ENCODE peak calls at places on chromosomes 2 and 18, in eight cellular contexts. I, A, E, S, Z, C, R and V are unnamed samples.

GRCh38 chr2:28434600-28434989 is 41.9 kb downstream of the FOSL2 start:
- DNase-seq in I (no peak), A (no peak), E (no peak), S (no peak), Z (no peak), C (no peak), R (no peak), V (no peak)

GRCh38 chr2:204452464-204453023 is 92.7 kb upstream of the PARD3B start:
- DNase-seq in I (peak), A (no peak), E (no peak), S (peak), Z (peak), C (peak), R (peak), V (peak)

GRCh38 chr18:68035709-68036522 is 519.4 kb upstream of the DSEL start:
- DNase-seq in I (no peak), A (no peak), E (no peak), S (no peak), Z (no peak), C (no peak), R (no peak), V (no peak)

GRCh38 chr2:127573771-127574170 is 38.3 kb downstream of the MYO7B start:
- DNase-seq in I (no peak), A (no peak), E (no peak), S (no peak), Z (no peak), C (no peak), R (no peak), V (no peak)

GRCh38 chr18:61951396-61951795 is 58.6 kb upstream of the RNF152 start:
- DNase-seq in I (no peak), A (no peak), E (no peak), S (no peak), Z (no peak), C (no peak), R (no peak), V (no peak)

GRCh38 chr2:1564506-1564905 is 151.2 kb downstream of the TPO start:
- DNase-seq in I (no peak), A (no peak), E (no peak), S (no peak), Z (no peak), C (no peak), R (no peak), V (no peak)

GRCh38 chr2:55268288-55268906 is 634 bp downstream of the MTIF2 start:
- DNase-seq in I (no peak), A (no peak), E (no peak), S (no peak), Z (no peak), C (no peak), R (no peak), V (no peak)

GRCh38 chr18:59114160-59114559 is 25.5 kb upstream of the SEC11C start:
- DNase-seq in I (peak), A (no peak), E (no peak), S (no peak), Z (no peak), C (no peak), R (no peak), V (no peak)

GRCh38 chr18:5600376-5601071 is 56.7 kb upstream of the EPB41L3 start:
- DNase-seq in I (no peak), A (no peak), E (no peak), S (no peak), Z (no peak), C (no peak), R (no peak), V (no peak)

GRCh38 chr2:36538345-36538744 is 59.6 kb downstream of the FEZ2 start:
- DNase-seq in I (no peak), A (peak), E (no peak), S (no peak), Z (peak), C (no peak), R (no peak), V (no peak)

GRCh38 chr2:230520875-230521155 is 104.8 kb downstream of the SP100 start:
- DNase-seq in I (peak), A (no peak), E (no peak), S (peak), Z (no peak), C (no peak), R (no peak), V (no peak)

GRCh38 chr2:112073875-112074274 is 18.8 kb downstream of the TMEM87B start:
- DNase-seq in I (peak), A (no peak), E (no peak), S (no peak), Z (no peak), C (no peak), R (no peak), V (no peak)

GRCh38 chr18:63098014-63098981 is 221.3 kb downstream of the BCL2 start:
- DNase-seq in I (no peak), A (no peak), E (no peak), S (no peak), Z (no peak), C (no peak), R (no peak), V (no peak)

GRCh38 chr18:13470555-13471494 is 252.3 kb downstream of the LDLRAD4 start:
- DNase-seq in I (no peak), A (no peak), E (no peak), S (no peak), Z (no peak), C (no peak), R (no peak), V (no peak)

GRCh38 chr2:224941958-224942357 is 100.3 kb downstream of the DOCK10 start:
- DNase-seq in I (no peak), A (no peak), E (no peak), S (no peak), Z (no peak), C (no peak), R (no peak), V (no peak)

GRCh38 chr2:191677091-191677645 is 768 bp upstream of the NABP1 start:
- DNase-seq in I (peak), A (peak), E (no peak), S (peak), Z (no peak), C (peak), R (no peak), V (peak)

GRCh38 chr2:23121968-23122648 is 262.9 kb upstream of the KLHL29 start:
- DNase-seq in I (no peak), A (no peak), E (no peak), S (no peak), Z (no peak), C (no peak), R (no peak), V (no peak)

GRCh38 chr2:42971947-42972736 is 179.8 kb upstream of the HAAO start:
- DNase-seq in I (no peak), A (no peak), E (no peak), S (peak), Z (no peak), C (no peak), R (no peak), V (no peak)

GRCh38 chr2:74653589-74653984 is 460 bp upstream of the SEMA4F start:
- DNase-seq in I (no peak), A (peak), E (no peak), S (no peak), Z (no peak), C (no peak), R (no peak), V (no peak)

GRCh38 chr2:201008000-201008829 is 44.8 kb upstream of the ORC2 start:
- DNase-seq in I (no peak), A (no peak), E (no peak), S (no peak), Z (no peak), C (no peak), R (no peak), V (peak)

GRCh38 chr2:172098650-172099471 is 3.8 kb downstream of the DLX2 start:
- DNase-seq in I (peak), A (peak), E (no peak), S (peak), Z (no peak), C (no peak), R (peak), V (no peak)

GRCh38 chr18:5106730-5107129 is 90.3 kb downstream of the AKAIN1 start:
- DNase-seq in I (no peak), A (no peak), E (no peak), S (no peak), Z (no peak), C (no peak), R (no peak), V (no peak)

GRCh38 chr18:23401400-23402347 is 51.4 kb upstream of the RIOK3 start:
- DNase-seq in I (peak), A (no peak), E (no peak), S (no peak), Z (no peak), C (peak), R (no peak), V (peak)

GRCh38 chr2:238398577-238398976 is 28.1 kb upstream of the ASB1 start:
- DNase-seq in I (no peak), A (no peak), E (no peak), S (no peak), Z (no peak), C (no peak), R (no peak), V (no peak)

GRCh38 chr2:109343460-109343859 is 214.5 kb downstream of the SH3RF3 start:
- DNase-seq in I (no peak), A (no peak), E (no peak), S (no peak), Z (no peak), C (no peak), R (no peak), V (no peak)

GRCh38 chr2:236176417-236176816 is 8.2 kb upstream of the GBX2 start:
- DNase-seq in I (peak), A (peak), E (no peak), S (no peak), Z (no peak), C (no peak), R (no peak), V (no peak)

GRCh38 chr2:42317945-42318344 is 43.1 kb downstream of the COX7A2L start:
- DNase-seq in I (no peak), A (no peak), E (no peak), S (no peak), Z (no peak), C (no peak), R (no peak), V (no peak)

GRCh38 chr2:232632904-232633412 is 446 bp upstream of the EFHD1 start:
- DNase-seq in I (no peak), A (no peak), E (no peak), S (no peak), Z (no peak), C (no peak), R (no peak), V (no peak)

GRCh38 chr2:54831480-54831879 is 108.0 kb downstream of the EML6 start:
- DNase-seq in I (no peak), A (no peak), E (no peak), S (no peak), Z (no peak), C (no peak), R (no peak), V (no peak)